ENCODE peak calls at places on chromosomes 16 and 17, in six cellular contexts. R is NCI-H446 treated with DMSO at 0.1 percent for 48 hours; M is EH; S is heart left ventricle; X is CD4-positive, alpha-beta T cell; H is erythroblast. J is an unnamed sample.

GRCh38 chr16:84694980-84695379 is 4.8 kb upstream of the USP10 start:
- DNase-seq in X (no peak), H (no peak), M (no peak), S (no peak), R (no peak), J (no peak)

GRCh38 chr16:48997946-48998345 is 283.7 kb downstream of the CBLN1 start:
- DNase-seq in X (no peak), M (no peak), R (no peak), S (no peak), H (no peak), J (no peak)

GRCh38 chr17:38418693-38419507 is 9.4 kb upstream of the ARHGAP23 start:
- DNase-seq in X (no peak), R (no peak), S (no peak), H (no peak), M (no peak), J (no peak)

GRCh38 chr17:27370776-27371175 is 76.9 kb downstream of the WSB1 start:
- DNase-seq in X (no peak), S (no peak), R (no peak), M (no peak), H (no peak), J (no peak)

GRCh38 chr16:57175896-57176295 is 9.9 kb downstream of the PSME3IP1 start:
- DNase-seq in S (no peak), X (no peak), R (no peak), M (peak), H (no peak), J (no peak)

GRCh38 chr16:25155553-25156460 is 44.3 kb downstream of the LCMT1 start:
- DNase-seq in S (no peak), M (no peak), R (no peak), H (no peak), X (no peak), J (peak)

GRCh38 chr16:27238591-27238990 is 30.0 kb downstream of the NSMCE1 start:
- DNase-seq in S (no peak), X (no peak), M (no peak), R (no peak), H (no peak), J (no peak)

GRCh38 chr16:16133943-16134604 is 89.2 kb downstream of the ABCC6 start:
- DNase-seq in S (no peak), H (no peak), R (no peak), M (no peak), X (no peak), J (no peak)